ENCODE peak calls at places on chromosomes 12 and 14, in ten cellular contexts. One of them, this sample, is unnamed.

GRCh38 chr12:120119395-120119973 is 2.9 kb upstream of the RAB35 start:
- DNase-seq in naive thymus-derived CD4-positive, alpha-beta T cell: no peak
- DNase-seq in mucosa of descending colon: no peak
- DNase-seq in BJ: peak; percentile 9
- DNase-seq in psoas muscle: no peak
- DNase-seq in EL: peak; percentile 69
- DNase-seq in cerebellum: no peak
- DNase-seq in left lung: no peak
- DNase-seq in GM23338: no peak
- DNase-seq in D341Med: no peak
- DNase-seq in this sample: no peak

GRCh38 chr14:61812347-61813100 is 50.3 kb downstream of the SNAPC1 start:
- DNase-seq in naive thymus-derived CD4-positive, alpha-beta T cell: peak; percentile 6
- DNase-seq in mucosa of descending colon: no peak
- DNase-seq in BJ: no peak
- DNase-seq in psoas muscle: peak; percentile 52
- DNase-seq in EL: peak; percentile 15
- DNase-seq in cerebellum: no peak
- DNase-seq in left lung: peak; percentile 83
- DNase-seq in GM23338: peak; percentile 73
- DNase-seq in D341Med: peak; percentile 75
- DNase-seq in this sample: peak; percentile 15

GRCh38 chr14:54776361-54777001 is 126.1 kb downstream of the GCH1 start:
- DNase-seq in naive thymus-derived CD4-positive, alpha-beta T cell: peak; percentile 21
- DNase-seq in mucosa of descending colon: peak; percentile 21
- DNase-seq in BJ: no peak
- DNase-seq in psoas muscle: peak; percentile 81
- DNase-seq in EL: peak; percentile 95
- DNase-seq in cerebellum: no peak
- DNase-seq in left lung: no peak
- DNase-seq in GM23338: no peak
- DNase-seq in D341Med: no peak
- DNase-seq in this sample: peak; percentile 20

GRCh38 chr12:123131879-123132402 is 18.9 kb downstream of the PITPNM2 start:
- DNase-seq in naive thymus-derived CD4-positive, alpha-beta T cell: peak; percentile 71
- DNase-seq in mucosa of descending colon: peak; percentile 74
- DNase-seq in BJ: no peak
- DNase-seq in psoas muscle: peak; percentile 56
- DNase-seq in EL: no peak
- DNase-seq in cerebellum: no peak
- DNase-seq in left lung: peak; percentile 80
- DNase-seq in GM23338: no peak
- DNase-seq in D341Med: peak; percentile 24
- DNase-seq in this sample: peak; percentile 32

GRCh38 chr12:62848418-62848817 is 86.5 kb downstream of the PPM1H start:
- DNase-seq in naive thymus-derived CD4-positive, alpha-beta T cell: no peak
- DNase-seq in mucosa of descending colon: no peak
- DNase-seq in BJ: peak; percentile 49
- DNase-seq in psoas muscle: no peak
- DNase-seq in EL: peak; percentile 93
- DNase-seq in cerebellum: no peak
- DNase-seq in left lung: no peak
- DNase-seq in GM23338: no peak
- DNase-seq in D341Med: no peak
- DNase-seq in this sample: no peak

GRCh38 chr12:66352197-66352596 is 49.9 kb downstream of the HELB start:
- DNase-seq in naive thymus-derived CD4-positive, alpha-beta T cell: no peak
- DNase-seq in mucosa of descending colon: peak; percentile 35
- DNase-seq in BJ: no peak
- DNase-seq in psoas muscle: no peak
- DNase-seq in EL: peak; percentile 12
- DNase-seq in cerebellum: no peak
- DNase-seq in left lung: no peak
- DNase-seq in GM23338: peak; percentile 88
- DNase-seq in D341Med: peak; percentile 53
- DNase-seq in this sample: no peak

GRCh38 chr12:49507139-49507538 is 31.7 kb upstream of the KCNH3 start:
- DNase-seq in naive thymus-derived CD4-positive, alpha-beta T cell: no peak
- DNase-seq in mucosa of descending colon: no peak
- DNase-seq in BJ: peak; percentile 69
- DNase-seq in psoas muscle: no peak
- DNase-seq in EL: peak; percentile 97
- DNase-seq in cerebellum: no peak
- DNase-seq in left lung: no peak
- DNase-seq in GM23338: no peak
- DNase-seq in D341Med: no peak
- DNase-seq in this sample: no peak

GRCh38 chr12:76449572-76449971 is 101.4 kb upstream of the BBS10 start:
- DNase-seq in naive thymus-derived CD4-positive, alpha-beta T cell: no peak
- DNase-seq in mucosa of descending colon: no peak
- DNase-seq in BJ: no peak
- DNase-seq in psoas muscle: no peak
- DNase-seq in EL: peak; percentile 53
- DNase-seq in cerebellum: no peak
- DNase-seq in left lung: no peak
- DNase-seq in GM23338: no peak
- DNase-seq in D341Med: no peak
- DNase-seq in this sample: no peak

GRCh38 chr14:70706177-70706576 is 64.5 kb downstream of the TTC9 start:
- DNase-seq in naive thymus-derived CD4-positive, alpha-beta T cell: no peak
- DNase-seq in mucosa of descending colon: no peak
- DNase-seq in BJ: no peak
- DNase-seq in psoas muscle: no peak
- DNase-seq in EL: peak; percentile 35
- DNase-seq in cerebellum: no peak
- DNase-seq in left lung: no peak
- DNase-seq in GM23338: no peak
- DNase-seq in D341Med: no peak
- DNase-seq in this sample: no peak

GRCh38 chr12:104677441-104678089 is 220.8 kb downstream of the CHST11 start:
- DNase-seq in naive thymus-derived CD4-positive, alpha-beta T cell: no peak
- DNase-seq in mucosa of descending colon: no peak
- DNase-seq in BJ: no peak
- DNase-seq in psoas muscle: no peak
- DNase-seq in EL: no peak
- DNase-seq in cerebellum: no peak
- DNase-seq in left lung: no peak
- DNase-seq in GM23338: no peak
- DNase-seq in D341Med: no peak
- DNase-seq in this sample: no peak

GRCh38 chr12:129659927-129660326 is 243.9 kb downstream of the TMEM132D start:
- DNase-seq in naive thymus-derived CD4-positive, alpha-beta T cell: no peak
- DNase-seq in mucosa of descending colon: peak; percentile 17
- DNase-seq in BJ: no peak
- DNase-seq in psoas muscle: no peak
- DNase-seq in EL: no peak
- DNase-seq in cerebellum: no peak
- DNase-seq in left lung: no peak
- DNase-seq in GM23338: no peak
- DNase-seq in D341Med: no peak
- DNase-seq in this sample: no peak